ENCODE peak calls at places on chromosomes 4 and X, in seven cellular contexts. Q is H1, L is osteoblast, D is H9, T is DND-41, R is PC-3, C is hepatocyte. U is an unnamed sample.

GRCh38 chrX:34900691-34901090 is 41.9 kb upstream of the FAM47B start:
- DNase-seq in Q (no peak), L (no peak), D (no peak), T (no peak), R (no peak), C (no peak), U (no peak)

GRCh38 chrX:131792356-131792749 is 230.7 kb upstream of the STK26 start:
- DNase-seq in Q (no peak), L (peak; percentile 91), D (no peak), T (no peak), R (peak; percentile 23), C (no peak), U (no peak)

GRCh38 chr4:119872344-119873031 is 194.2 kb downstream of the MAD2L1 start:
- DNase-seq in Q (no peak), L (no peak), D (no peak), T (no peak), R (no peak), C (peak; percentile 4), U (no peak)

GRCh38 chr4:184328022-184328736 is 110.5 kb upstream of the ENPP6 start:
- DNase-seq in Q (no peak), L (no peak), D (no peak), T (no peak), R (no peak), C (no peak), U (peak; percentile 95)

GRCh38 chr4:4671774-4672349 is 130.0 kb upstream of the STX18 start:
- DNase-seq in Q (no peak), L (no peak), D (no peak), T (no peak), R (no peak), C (no peak), U (no peak)

GRCh38 chr4:189858445-189858844 is 82.2 kb upstream of the FRG1 start:
- DNase-seq in Q (no peak), L (no peak), D (no peak), T (no peak), R (no peak), C (no peak), U (peak; percentile 40)

GRCh38 chrX:45794323-45794994 is 593.8 kb upstream of the DIPK2B start:
- DNase-seq in Q (no peak), L (no peak), D (no peak), T (no peak), R (no peak), C (no peak), U (no peak)

GRCh38 chr4:3752022-3752421 is 14.2 kb upstream of the ADRA2C start:
- DNase-seq in Q (no peak), L (no peak), D (no peak), T (no peak), R (no peak), C (no peak), U (no peak)

GRCh38 chrX:57119416-57119815 is 1.9 kb downstream of the SPIN2B start:
- DNase-seq in Q (no peak), L (peak; percentile 15), D (no peak), T (no peak), R (no peak), C (no peak), U (no peak)

GRCh38 chrX:133776072-133776471 is 209.3 kb downstream of the GPC3 start:
- DNase-seq in Q (peak; percentile 5), L (peak; percentile 14), D (peak; percentile 44), T (peak; percentile 65), R (peak; percentile 49), C (no peak), U (no peak)

GRCh38 chr4:101258782-101259353 is 88.5 kb downstream of the PPP3CA start:
- DNase-seq in Q (no peak), L (no peak), D (no peak), T (no peak), R (no peak), C (no peak), U (no peak)

GRCh38 chrX:154448484-154448883 is 4.5 kb downstream of the FAM50A start:
- DNase-seq in Q (no peak), L (no peak), D (no peak), T (no peak), R (no peak), C (no peak), U (no peak)

GRCh38 chr4:95599777-95600436 is 51.1 kb upstream of the UNC5C start:
- DNase-seq in Q (no peak), L (no peak), D (no peak), T (no peak), R (no peak), C (no peak), U (no peak)

GRCh38 chrX:146224442-146224841 is 406.8 kb downstream of the SLITRK2 start:
- DNase-seq in Q (no peak), L (no peak), D (no peak), T (no peak), R (peak; percentile 9), C (peak; percentile 5), U (no peak)

GRCh38 chrX:48617542-48618340 is 20.4 kb downstream of the WDR13 start:
- DNase-seq in Q (no peak), L (no peak), D (no peak), T (no peak), R (no peak), C (no peak), U (no peak)

GRCh38 chr4:42515156-42515884 is 118.0 kb downstream of the SHISA3 start:
- DNase-seq in Q (no peak), L (no peak), D (no peak), T (no peak), R (no peak), C (no peak), U (no peak)

GRCh38 chr4:82201805-82202636 is 171.8 kb downstream of the HNRNPD start:
- DNase-seq in Q (no peak), L (no peak), D (peak; percentile 60), T (peak; percentile 62), R (peak; percentile 57), C (peak; percentile 69), U (peak; percentile 77)

GRCh38 chr4:186067757-186068385 is 1.1 kb upstream of the TLR3 start:
- DNase-seq in Q (peak; percentile 10), L (peak; percentile 70), D (peak; percentile 52), T (peak; percentile 35), R (peak; percentile 58), C (peak; percentile 68), U (peak; percentile 62)

GRCh38 chr4:65472531-65472930 is 197.8 kb downstream of the EPHA5 start:
- DNase-seq in Q (no peak), L (no peak), D (no peak), T (no peak), R (no peak), C (no peak), U (no peak)

GRCh38 chr4:80265571-80266266 is 745 bp upstream of the FGF5 start:
- DNase-seq in Q (no peak), L (peak; percentile 82), D (peak; percentile 36), T (no peak), R (peak; percentile 52), C (peak; percentile 52), U (no peak)

GRCh38 chr4:157220026-157220881 is at the start of gene GRIA2:
- DNase-seq in Q (no peak), L (peak; percentile 90), D (peak; percentile 83), T (no peak), R (no peak), C (peak; percentile 89), U (no peak)

GRCh38 chrX:120282697-120283096 is 28.6 kb downstream of the TMEM255A start:
- DNase-seq in Q (no peak), L (no peak), D (no peak), T (no peak), R (peak; percentile 16), C (no peak), U (no peak)

GRCh38 chrX:24294619-24295018 is 19.2 kb downstream of the SUPT20HL2 start:
- DNase-seq in Q (peak; percentile 2), L (no peak), D (peak; percentile 75), T (peak; percentile 6), R (peak; percentile 19), C (peak; percentile 34), U (peak; percentile 16)

GRCh38 chr4:159503243-159503642 is 400.4 kb downstream of the RAPGEF2 start:
- DNase-seq in Q (peak; percentile 23), L (no peak), D (peak; percentile 36), T (no peak), R (peak; percentile 3), C (no peak), U (no peak)

GRCh38 chrX:116667760-116668159 is 205.0 kb upstream of the CT83 start:
- DNase-seq in Q (no peak), L (no peak), D (no peak), T (no peak), R (no peak), C (no peak), U (no peak)

GRCh38 chr4:162535121-162535520 is 371.3 kb upstream of the FSTL5 start:
- DNase-seq in Q (no peak), L (no peak), D (no peak), T (no peak), R (no peak), C (no peak), U (no peak)
- TF ChIP-seq CTCF in Q (no peak), L (no peak), D (peak; percentile 37), T (no peak), R (no peak), C (no peak), U (peak; percentile 56)

GRCh38 chr4:112817933-112818921 is 181.3 kb downstream of the LARP7 start:
- DNase-seq in Q (peak; percentile 78), L (peak; percentile 95), D (peak; percentile 86), T (no peak), R (peak; percentile 34), C (peak; percentile 88), U (no peak)

GRCh38 chr4:112813790-112814189 is 176.8 kb downstream of the LARP7 start:
- DNase-seq in Q (no peak), L (no peak), D (no peak), T (no peak), R (no peak), C (no peak), U (no peak)

GRCh38 chr4:112823141-112823540 is 186.2 kb downstream of the LARP7 start:
- DNase-seq in Q (no peak), L (no peak), D (no peak), T (no peak), R (no peak), C (no peak), U (no peak)

GRCh38 chr4:112823631-112824030 is 186.7 kb downstream of the LARP7 start:
- DNase-seq in Q (no peak), L (no peak), D (no peak), T (no peak), R (no peak), C (no peak), U (no peak)

DNA sequence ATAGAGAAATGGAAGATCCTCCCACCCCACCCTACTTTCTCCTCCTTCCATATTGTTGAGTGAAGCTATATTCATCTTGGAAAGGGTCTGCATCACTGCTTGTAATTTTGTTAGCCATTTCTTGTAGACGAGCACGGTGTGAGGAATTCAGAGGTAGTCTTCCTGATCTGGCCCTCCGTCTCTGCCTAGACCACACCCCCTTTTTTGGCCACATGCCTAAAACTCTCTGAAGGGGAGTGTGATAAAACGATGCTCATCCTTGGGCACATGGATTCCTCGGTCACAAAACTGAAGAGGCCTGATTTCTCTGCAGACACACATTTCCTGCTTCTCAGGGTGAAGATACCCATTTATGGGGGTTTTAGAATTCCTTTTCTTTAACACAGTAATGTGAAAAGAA is 182.8 kb downstream of the LARP7 start:
- DNase-seq in Q (no peak), L (no peak), D (no peak), T (no peak), R (no peak), C (no peak), U (no peak)
- H2AFZ ChIP-seq in Q (no peak overlapping the region), L (no peak overlapping the region), D (no peak overlapping the region), T (no peak overlapping the region), R (no peak overlapping the region), C (no peak overlapping the region), U (no peak overlapping the region)

GRCh38 chr4:37188100-37188499 is 56.4 kb upstream of the NWD2 start:
- DNase-seq in Q (peak; percentile 9), L (no peak), D (peak; percentile 57), T (no peak), R (peak; percentile 27), C (no peak), U (peak; percentile 12)
- TF ChIP-seq CTCF in Q (peak; percentile 50), L (no peak), D (peak; percentile 76), T (peak; percentile 43), R (peak; percentile 46), C (peak; percentile 6), U (peak; percentile 66)

GRCh38 chrX:20347486-20347885 is 80.8 kb upstream of the RPS6KA3 start:
- DNase-seq in Q (no peak), L (no peak), D (no peak), T (no peak), R (no peak), C (no peak), U (no peak)
- H2AFZ ChIP-seq in Q (no peak overlapping the region), L (no peak overlapping the region), D (no peak overlapping the region), T (no peak overlapping the region), R (no peak overlapping the region), C (no peak overlapping the region), U (no peak overlapping the region)

U was measured in OCI-LY7.